ENCODE peak calls at places on chromosomes 6 and 20, in four cellular contexts. V, J, M and Z are unnamed samples.

GRCh38 chr20:53826090-53826489 is 232.5 kb upstream of the ZNF217 start:
- DNase-seq in M (no peak), J (no peak), V (no peak), Z (no peak)

GRCh38 chr6:727796-728195 is 34.9 kb upstream of the EXOC2 start:
- DNase-seq in V (no peak), J (no peak), M (no peak), Z (no peak)

GRCh38 chr20:4507288-4507719 is 214.4 kb upstream of the PRND start:
- DNase-seq in M (no peak), V (peak), J (no peak), Z (no peak)

GRCh38 chr6:124400600-124400999 is 561.6 kb upstream of the RNF217 start:
- DNase-seq in J (no peak), V (no peak), M (no peak), Z (no peak)

GRCh38 chr6:125363010-125363359 is 61.2 kb upstream of the HDDC2 start:
- DNase-seq in V (no peak), J (peak), M (no peak), Z (no peak)

GRCh38 chr20:59652381-59652780 is 48.0 kb downstream of the PHACTR3 start:
- DNase-seq in J (no peak), M (no peak), V (no peak), Z (no peak)

GRCh38 chr6:132482595-132482994 is 30.3 kb downstream of the STX7 start:
- DNase-seq in J (no peak), V (no peak), M (no peak), Z (no peak)

GRCh38 chr6:2858678-2859324 is 17.1 kb upstream of the SERPINB1 start:
- DNase-seq in V (no peak), M (no peak), J (no peak), Z (no peak)

GRCh38 chr6:157188213-157188612 is 135.1 kb downstream of the TMEM242 start:
- DNase-seq in M (no peak), V (no peak), J (no peak), Z (no peak)

GRCh38 chr6:56729719-56730118 is 87.0 kb upstream of the DST start:
- DNase-seq in J (no peak), V (no peak), M (no peak), Z (no peak)

GRCh38 chr6:157551041-157551832 is 170.2 kb downstream of the ZDHHC14 start:
- DNase-seq in V (no peak), J (no peak), M (no peak), Z (no peak)

GRCh38 chr6:108739496-108740330 is 108.5 kb upstream of the ARMC2 start:
- DNase-seq in M (no peak), J (no peak), V (no peak), Z (no peak)
- TF ChIP-seq NR3C1 in M (no peak), J (no peak), V (no peak), Z (no peak)

GRCh38 chr6:26205625-26206574 is 118.7 kb downstream of the HFE start:
- DNase-seq in M (no peak), J (peak), V (peak), Z (peak)
- TF ChIP-seq ESRRA in M (no peak), J (no peak), V (no peak), Z (no peak)

DNA sequence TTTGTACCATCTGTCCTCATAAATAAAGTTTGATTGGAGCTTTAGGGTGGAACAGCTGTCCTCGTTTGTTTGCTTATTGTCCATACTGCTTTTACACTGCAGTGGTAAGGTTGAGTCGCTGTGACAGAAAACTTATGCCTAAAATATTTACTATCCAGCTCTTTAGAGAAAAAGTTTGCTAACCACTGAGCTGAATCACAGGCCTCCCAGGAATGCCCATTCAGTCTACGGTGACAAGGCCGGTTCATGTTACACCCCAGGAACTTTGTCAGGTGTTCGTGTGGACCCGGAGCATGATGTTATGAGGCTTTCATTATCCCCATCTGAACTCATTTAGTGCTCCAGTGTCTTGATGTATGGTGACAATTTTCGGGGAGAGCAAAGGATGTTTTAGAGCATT is 401.2 kb downstream of the SAMD5 start:
- DNase-seq in M (no peak), V (no peak), J (no peak), Z (no peak)
- TF ChIP-seq NR3C1 in M (no peak), V (no peak), J (no peak), Z (no peak)

DNA sequence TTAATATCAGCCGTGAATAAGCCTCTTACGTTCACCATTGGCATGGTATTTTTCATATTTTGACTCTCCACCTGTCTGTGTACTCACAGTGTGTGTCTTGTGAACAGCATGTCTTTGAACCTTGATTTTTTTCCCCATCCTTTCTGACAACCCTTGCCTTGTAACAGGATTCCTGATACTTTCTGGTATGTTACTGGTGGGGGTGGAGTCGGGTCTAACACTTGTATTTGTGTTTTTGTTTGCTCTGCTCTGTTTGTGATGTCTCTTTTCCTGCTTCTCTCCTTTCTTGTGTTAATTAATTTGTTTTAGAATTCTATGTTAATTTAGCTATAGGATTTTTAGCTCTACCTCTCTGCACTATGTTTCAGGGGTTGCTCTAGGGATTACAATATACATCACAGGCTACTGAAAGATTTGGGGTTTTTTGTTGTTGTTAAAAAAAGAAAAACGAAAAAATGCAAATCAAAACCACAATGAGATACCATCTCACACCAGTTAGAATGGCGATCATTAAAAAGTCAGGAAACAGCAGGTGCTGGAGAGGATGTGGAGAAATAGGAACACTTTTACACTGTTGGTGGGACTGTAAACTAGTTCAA is 245.1 kb downstream of the CDH4 start:
- DNase-seq in V (no peak), J (no peak), M (no peak), Z (no peak)
- TF ChIP-seq ESRRA in V (no peak), J (no peak), M (no peak), Z (no peak)

GRCh38 chr6:44075137-44076015 is 51.9 kb downstream of the MRPL14 start:
- DNase-seq in J (peak), V (no peak), M (no peak), Z (no peak)
- TF ChIP-seq NR3C1 in J (no peak), V (no peak), M (no peak), Z (no peak)

DNA sequence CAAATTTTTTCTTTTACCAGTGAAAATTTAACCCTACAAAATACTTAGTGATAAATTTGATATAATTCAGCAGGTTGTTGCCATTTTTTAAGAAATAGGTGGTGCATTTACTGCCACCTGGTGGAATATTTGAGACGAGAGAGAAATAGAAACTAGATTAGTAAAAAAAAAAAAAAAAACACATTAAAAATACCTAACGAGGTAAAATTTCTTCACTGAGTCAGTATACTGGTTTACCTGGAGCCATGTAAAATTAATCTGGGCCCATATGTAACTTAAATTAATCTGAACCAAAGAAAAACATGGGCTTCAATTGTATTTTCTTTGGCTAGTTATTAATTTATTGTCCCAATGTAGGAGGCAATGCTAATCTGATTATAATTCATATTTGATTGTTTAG is 520.8 kb downstream of the EPM2A start:
- DNase-seq in V (peak), M (no peak), J (peak), Z (no peak)
- TF ChIP-seq ESRRA in V (no peak), M (no peak), J (no peak), Z (no peak)

DNA sequence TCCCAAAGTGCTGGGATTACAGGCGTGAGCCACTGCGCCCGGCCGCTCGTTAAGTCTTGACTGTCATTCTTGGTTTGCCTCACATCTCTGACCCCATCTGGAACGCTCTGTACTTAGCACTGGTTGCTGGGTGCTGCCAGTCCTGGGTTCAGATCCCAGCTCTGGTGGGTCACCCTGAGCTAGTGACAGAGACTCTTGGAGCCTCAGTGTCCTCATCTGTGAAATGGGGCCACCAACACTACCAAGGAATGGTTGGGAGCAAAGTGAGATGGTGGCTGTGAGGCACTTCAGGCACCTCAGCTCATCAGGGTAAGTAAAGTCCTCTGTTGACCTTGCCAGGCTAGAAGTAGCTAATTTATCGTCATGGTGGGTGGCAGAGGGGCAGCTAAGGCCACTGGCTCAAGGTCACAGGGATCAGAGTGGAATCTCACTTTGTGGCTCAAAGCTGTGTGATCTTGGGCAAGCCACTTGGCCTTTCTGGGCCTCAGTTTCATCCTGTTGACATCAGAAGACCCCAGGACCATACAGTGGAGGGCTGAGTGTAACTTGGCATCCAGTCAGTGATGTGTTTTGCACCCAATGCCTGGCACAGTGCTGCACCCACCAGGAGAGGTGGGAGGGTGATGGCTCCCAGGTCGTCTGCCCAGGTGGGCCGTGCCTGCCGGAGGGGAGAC is 46.7 kb downstream of the UBE2V1 start:
- DNase-seq in V (no peak), J (no peak), M (no peak), Z (no peak)
- TF ChIP-seq NR3C1 in V (no peak), J (no peak), M (no peak), Z (no peak)

GRCh38 chr6:69005194-69005593 is 370.1 kb downstream of the ADGRB3 start:
- DNase-seq in J (no peak), V (peak), M (no peak), Z (no peak)

DNA sequence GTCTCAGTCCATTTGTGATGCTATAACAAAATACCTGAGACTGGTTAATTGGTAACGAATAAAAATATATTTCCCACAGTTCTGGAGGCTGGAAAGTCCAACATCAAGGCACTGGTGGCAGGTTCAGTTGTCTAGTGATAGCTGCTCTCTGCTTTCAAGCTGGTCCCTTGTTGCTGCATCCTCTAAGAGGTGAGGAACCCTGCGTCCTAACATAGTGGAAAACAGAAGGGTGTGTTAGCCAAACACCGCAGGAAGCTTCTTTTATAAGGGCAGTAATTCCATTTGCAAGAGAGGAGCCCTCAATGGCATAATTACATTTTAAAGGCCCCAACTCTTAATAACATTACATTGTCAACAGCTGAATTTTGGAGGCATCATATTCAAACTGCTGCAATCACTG is 372.7 kb downstream of the ADGRB3 start:
- DNase-seq in V (no peak), M (no peak), J (no peak), Z (no peak)
- TF ChIP-seq ESRRA in V (no peak), M (no peak), J (no peak), Z (no peak)

GRCh38 chr20:44581515-44581914 is 864 bp upstream of the PKIG start:
- DNase-seq in M (no peak), V (no peak), J (no peak), Z (no peak)

GRCh38 chr20:44584103-44584690 is 1.8 kb downstream of the PKIG start:
- DNase-seq in J (no peak), V (no peak), M (no peak), Z (no peak)

GRCh38 chr20:44583179-44583578 is 800 bp downstream of the PKIG start:
- DNase-seq in M (no peak), V (no peak), J (no peak), Z (no peak)

GRCh38 chr20:44580581-44581268 is 1.7 kb upstream of the PKIG start:
- DNase-seq in J (no peak), M (no peak), V (no peak), Z (no peak)

DNA sequence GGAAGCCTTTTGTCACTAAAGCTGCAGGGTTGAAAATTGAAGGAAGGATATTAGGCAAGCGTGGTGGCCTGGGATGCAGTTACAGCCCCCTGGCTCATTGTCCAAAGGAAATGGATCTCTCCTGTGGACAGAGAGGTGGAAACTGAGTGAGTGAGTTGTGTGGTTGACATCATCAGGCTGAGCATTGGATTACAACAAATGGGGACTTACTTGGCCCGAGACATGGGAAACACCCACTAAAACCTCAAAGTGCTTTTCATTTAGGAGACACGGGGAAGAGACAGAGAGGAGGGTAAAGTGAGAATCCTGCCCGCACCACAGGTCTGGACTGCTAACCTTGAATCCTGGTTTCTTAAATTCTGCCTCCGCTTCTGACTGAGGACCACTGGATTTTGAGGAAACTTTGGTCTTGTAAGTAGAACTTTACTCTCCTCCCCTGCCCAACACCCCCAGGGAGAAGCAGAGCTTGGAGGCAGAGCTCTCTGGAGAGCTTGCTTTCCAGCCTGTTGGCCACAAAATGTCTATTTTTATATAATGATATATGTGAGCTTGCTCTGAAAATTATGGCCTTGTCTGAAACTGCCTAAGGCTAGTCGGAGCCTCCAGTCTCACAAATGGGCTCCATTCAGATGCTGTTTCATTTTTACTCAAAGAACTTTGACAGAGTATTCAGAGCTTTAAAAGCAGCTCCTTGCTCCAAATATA is at the start of gene PKIG:
- DNase-seq in M (no peak), V (no peak), J (no peak), Z (no peak)
- TF ChIP-seq NR3C1 in M (no peak), V (no peak), J (no peak), Z (no peak)

DNA sequence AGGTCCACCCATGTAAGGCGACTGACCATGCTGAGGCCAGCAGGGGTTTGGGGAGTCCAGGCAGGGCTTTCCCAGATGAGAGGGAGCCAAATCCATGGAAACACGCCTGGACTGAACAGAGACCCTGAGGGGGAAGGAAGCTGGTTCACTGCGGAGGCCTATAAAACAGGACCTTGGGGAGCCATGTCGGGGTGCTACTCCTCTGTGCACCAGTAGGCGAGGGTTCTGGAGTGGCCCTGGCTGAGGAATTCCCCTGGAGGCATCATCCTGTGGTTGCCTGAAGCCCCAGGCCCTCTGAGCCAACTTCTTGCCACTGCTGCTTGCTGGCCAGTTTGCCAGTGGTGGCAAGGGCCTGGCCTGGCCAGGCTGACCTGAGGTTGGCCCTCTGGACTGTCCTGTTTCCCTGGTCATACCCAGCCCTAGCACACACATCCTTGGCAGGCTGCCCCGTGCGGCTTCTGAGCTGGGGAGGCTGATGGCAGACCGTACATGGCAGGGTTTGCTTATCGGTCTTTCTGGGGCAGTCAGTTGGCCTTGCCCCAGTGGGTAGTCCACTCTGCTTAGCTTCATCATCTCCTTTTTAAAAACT is 2.2 kb upstream of the LRRN4 start:
- DNase-seq in V (no peak), M (no peak), J (no peak), Z (no peak)
- TF ChIP-seq ESRRA in V (no peak), M (no peak), J (no peak), Z (no peak)